ENCODE peak calls at places on chromosome 9, in five cellular contexts. A is ovary, J is astrocyte, E is PC-9, C is brain microvascular endothelial cell. G is an unnamed sample.

GRCh38 chr9:88905506-88905905 is 85.8 kb upstream of the S1PR3 start:
- DNase-seq in A (no peak), J (peak), E (no peak), C (no peak), G (peak)

GRCh38 chr9:82216435-82216834 is 227.9 kb downstream of the SPATA31D1 start:
- DNase-seq in A (no peak), J (no peak), E (no peak), C (no peak), G (no peak)

GRCh38 chr9:129138476-129139232 is 27.4 kb downstream of the PTPA start:
- DNase-seq in A (peak), J (peak), E (no peak), C (no peak), G (peak)

GRCh38 chr9:107336718-107337360 is 53.8 kb downstream of the RAD23B start:
- DNase-seq in A (no peak), J (peak), E (peak), C (no peak), G (peak)

GRCh38 chr9:89676281-89676680 is 71.5 kb downstream of the GADD45G start:
- DNase-seq in A (no peak), J (no peak), E (no peak), C (no peak), G (no peak)

GRCh38 chr9:74875656-74876055 is 12.1 kb downstream of the TRPM6 start:
- DNase-seq in A (no peak), J (no peak), E (no peak), C (no peak), G (no peak)

GRCh38 chr9:109542922-109543321 is 44.8 kb upstream of the PTPN3 start:
- DNase-seq in A (no peak), J (no peak), E (no peak), C (no peak), G (peak)

GRCh38 chr9:97411440-97411788 is 482 bp upstream of the TDRD7 start:
- DNase-seq in A (no peak), J (no peak), E (no peak), C (no peak), G (no peak)

GRCh38 chr9:111356567-111357244 is 26.7 kb upstream of the OR2K2 start:
- DNase-seq in A (peak), J (peak), E (peak), C (peak), G (peak)

GRCh38 chr9:38318755-38319495 is 73.6 kb upstream of the ALDH1B1 start:
- DNase-seq in A (no peak), J (no peak), E (no peak), C (peak), G (peak)

GRCh38 chr9:72065076-72065475 is 4.7 kb upstream of the C9orf57 start:
- DNase-seq in A (no peak), J (no peak), E (no peak), C (no peak), G (no peak)

GRCh38 chr9:34961574-34962480 is 3.7 kb downstream of the PHF24 start:
- DNase-seq in A (no peak), J (peak), E (no peak), C (peak), G (peak)

GRCh38 chr9:108151161-108151586 is 661.6 kb upstream of the KLF4 start:
- DNase-seq in A (peak), J (peak), E (no peak), C (peak), G (peak)

GRCh38 chr9:26656003-26656940 is 236.3 kb downstream of the CAAP1 start:
- DNase-seq in A (no peak), J (no peak), E (peak), C (peak), G (peak)

GRCh38 chr9:129834489-129835127 is 467 bp downstream of the C9orf78 start:
- DNase-seq in A (no peak), J (no peak), E (peak), C (no peak), G (no peak)

GRCh38 chr9:125233678-125234077 is 7.5 kb downstream of the HSPA5 start:
- DNase-seq in A (no peak), J (peak), E (no peak), C (peak), G (peak)

GRCh38 chr9:34133436-34133949 is 7.0 kb upstream of the DCAF12 start:
- DNase-seq in A (no peak), J (no peak), E (no peak), C (no peak), G (no peak)

GRCh38 chr9:4762889-4763521 is 22.0 kb upstream of the AK3 start:
- DNase-seq in A (no peak), J (no peak), E (no peak), C (peak), G (peak)

GRCh38 chr9:14213504-14213903 is 100.4 kb downstream of the NFIB start:
- DNase-seq in A (no peak), J (no peak), E (no peak), C (no peak), G (no peak)

GRCh38 chr9:38079410-38080105 is 10.5 kb upstream of the SHB start:
- DNase-seq in A (no peak), J (peak), E (no peak), C (no peak), G (no peak)

GRCh38 chr9:30075022-30075421 is 2309.4 kb upstream of the ACO1 start:
- DNase-seq in A (no peak), J (no peak), E (no peak), C (no peak), G (no peak)

GRCh38 chr9:89161221-89161620 is 17.4 kb downstream of the SHC3 start:
- DNase-seq in A (no peak), J (no peak), E (no peak), C (no peak), G (no peak)

GRCh38 chr9:136854113-136854841 is 2.1 kb downstream of the MAMDC4 start:
- DNase-seq in A (peak), J (no peak), E (no peak), C (no peak), G (no peak)

GRCh38 chr9:2407450-2407849 is 214.1 kb upstream of the VLDLR start:
- DNase-seq in A (no peak), J (no peak), E (no peak), C (no peak), G (no peak)

GRCh38 chr9:113505963-113506624 is 42.6 kb downstream of the RGS3 start:
- DNase-seq in A (no peak), J (no peak), E (no peak), C (no peak), G (no peak)

GRCh38 chr9:13971415-13971814 is 342.5 kb downstream of the NFIB start:
- DNase-seq in A (no peak), J (no peak), E (no peak), C (no peak), G (no peak)

DNA sequence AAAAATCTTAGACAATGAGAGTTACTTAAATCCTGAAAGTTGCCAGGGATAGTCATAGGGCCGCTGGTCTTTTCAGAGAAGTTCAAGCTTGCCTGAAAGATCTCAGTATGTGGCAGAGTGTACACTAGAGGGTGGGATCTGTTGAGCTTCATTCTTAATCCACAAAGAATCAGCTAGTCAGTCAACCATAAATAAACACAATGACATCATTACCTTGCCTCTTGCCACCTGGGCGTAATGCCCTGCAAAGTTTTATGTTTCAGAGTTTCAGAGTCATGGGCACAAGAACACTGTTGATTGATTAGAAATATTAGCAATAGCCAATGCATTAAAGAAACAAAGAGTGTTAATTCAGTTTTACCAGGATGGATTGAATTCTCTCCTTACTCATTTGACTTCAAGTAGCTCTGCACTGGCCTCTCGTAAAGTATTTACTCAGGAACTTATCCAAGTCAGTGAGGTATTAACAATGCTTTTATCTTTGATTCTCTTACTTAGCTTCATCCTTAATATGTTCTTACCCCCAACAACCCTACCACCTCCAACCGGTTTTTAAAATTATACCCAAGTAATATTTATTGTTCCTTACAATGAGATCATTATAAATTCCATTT is 14.3 kb upstream of the ANXA1 start:
- DNase-seq in A (no peak), J (peak), E (no peak), C (no peak), G (peak)
- TF ChIP-seq CTCF in A (no peak), J (no peak), E (no peak), C (no peak), G (no peak)

GRCh38 chr9:87336914-87337333 is 160.7 kb upstream of the DAPK1 start:
- DNase-seq in A (peak), J (peak), E (peak), C (peak), G (peak)

GRCh38 chr9:87340391-87340790 is 157.3 kb upstream of the DAPK1 start:
- DNase-seq in A (no peak), J (no peak), E (no peak), C (no peak), G (no peak)

GRCh38 chr9:87338075-87338989 is 159.3 kb upstream of the DAPK1 start:
- DNase-seq in A (no peak), J (no peak), E (no peak), C (no peak), G (no peak)

GRCh38 chr9:87336407-87336806 is 161.3 kb upstream of the DAPK1 start:
- DNase-seq in A (no peak), J (no peak), E (no peak), C (no peak), G (peak)

DNA sequence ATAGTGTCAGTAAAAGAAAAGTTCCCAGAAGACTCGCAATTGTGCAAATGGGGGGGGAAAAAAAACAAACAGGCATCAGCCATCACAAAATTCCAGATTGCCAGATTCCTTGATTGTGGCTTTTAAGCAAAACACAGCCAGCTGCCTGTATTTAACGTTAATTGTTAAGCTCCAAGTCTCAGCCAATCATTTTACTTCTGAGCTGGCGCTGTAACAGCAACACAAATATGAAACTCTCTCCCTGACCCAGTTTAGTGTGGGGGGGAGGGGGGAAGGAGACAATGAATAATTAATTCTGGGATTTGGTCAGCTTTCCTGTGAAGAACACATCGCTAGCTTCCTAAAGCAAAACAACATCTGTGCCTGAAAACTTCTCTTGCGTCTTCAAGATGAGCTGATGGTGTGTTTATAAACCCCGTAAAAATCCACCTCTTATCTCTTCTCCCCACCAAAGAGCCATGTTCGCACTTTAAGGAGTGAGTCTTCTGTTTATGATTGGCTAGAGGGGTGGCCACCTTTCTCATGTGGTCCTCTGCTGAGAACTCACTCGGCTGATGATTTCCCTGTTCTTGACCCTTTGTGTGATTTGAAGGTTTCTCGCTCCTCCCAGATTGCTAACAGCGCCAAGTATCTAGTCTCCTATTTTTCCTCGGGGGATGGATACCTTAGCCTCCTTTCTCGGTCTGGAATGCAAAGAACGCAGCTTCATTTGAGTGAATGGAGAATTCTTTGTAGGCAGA is 160.2 kb upstream of the DAPK1 start:
- DNase-seq in A (peak), J (peak), E (peak), C (peak), G (peak)
- H3K4me3 ChIP-seq in A (peak), J (peak), E (peak), C (peak), G (peak)

GRCh38 chr9:17528859-17529258 is 50.0 kb upstream of the SH3GL2 start:
- DNase-seq in A (no peak), J (no peak), E (no peak), C (no peak), G (peak)
- TF ChIP-seq CTCF in A (no peak), J (peak), E (peak), C (peak), G (peak)

DNA sequence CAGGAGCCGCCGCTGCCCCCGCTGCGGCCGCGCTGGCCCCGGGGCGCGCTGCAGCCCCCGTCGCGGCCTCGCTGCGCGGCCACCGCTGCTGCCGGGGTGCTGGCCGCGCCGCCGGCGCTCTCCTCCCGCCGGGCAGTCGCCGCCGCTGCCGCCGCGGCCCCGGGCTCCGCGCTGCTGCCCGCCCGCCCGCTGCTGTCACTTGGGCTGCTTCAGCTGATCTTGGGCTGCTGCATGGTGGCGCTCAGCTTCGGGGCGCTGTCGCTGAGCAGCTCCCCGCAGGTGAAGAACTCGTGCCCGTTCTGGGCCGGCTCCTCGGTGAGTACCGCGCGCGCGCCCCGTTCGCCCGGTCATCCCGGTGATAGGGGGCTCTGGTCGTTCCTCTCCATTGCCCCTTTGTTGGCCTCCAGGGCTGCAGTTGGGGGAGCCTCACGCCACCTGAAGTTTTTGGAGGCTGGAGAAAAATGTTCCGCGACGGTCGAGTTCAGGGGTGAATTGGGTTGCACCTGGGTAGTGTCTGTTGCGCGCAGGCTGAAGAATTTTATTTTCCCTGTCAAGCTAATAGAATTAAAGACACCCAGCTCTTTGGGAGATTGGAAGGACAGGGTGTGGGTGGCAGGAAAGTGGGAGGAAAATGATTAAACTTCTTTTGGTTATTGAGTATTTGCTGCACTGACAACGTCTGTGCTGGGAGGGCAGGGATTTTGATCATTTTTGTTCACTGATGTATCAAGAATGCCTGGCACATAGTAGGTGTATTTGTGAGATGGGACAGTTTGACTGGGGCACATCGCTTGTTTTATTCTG is 596 bp downstream of the ENTREP1 start:
- DNase-seq in A (peak), J (no peak), E (peak), C (no peak), G (no peak)
- H3K4me3 ChIP-seq in A (peak), J (peak), E (peak), C (peak), G (no peak)

GRCh38 chr9:127968046-127968445 is 12.7 kb downstream of the EEIG1 start:
- DNase-seq in A (peak), J (peak), E (peak), C (no peak), G (peak)
- TF ChIP-seq CTCF in A (no peak), J (no peak), E (no peak), C (peak), G (no peak)

DNA sequence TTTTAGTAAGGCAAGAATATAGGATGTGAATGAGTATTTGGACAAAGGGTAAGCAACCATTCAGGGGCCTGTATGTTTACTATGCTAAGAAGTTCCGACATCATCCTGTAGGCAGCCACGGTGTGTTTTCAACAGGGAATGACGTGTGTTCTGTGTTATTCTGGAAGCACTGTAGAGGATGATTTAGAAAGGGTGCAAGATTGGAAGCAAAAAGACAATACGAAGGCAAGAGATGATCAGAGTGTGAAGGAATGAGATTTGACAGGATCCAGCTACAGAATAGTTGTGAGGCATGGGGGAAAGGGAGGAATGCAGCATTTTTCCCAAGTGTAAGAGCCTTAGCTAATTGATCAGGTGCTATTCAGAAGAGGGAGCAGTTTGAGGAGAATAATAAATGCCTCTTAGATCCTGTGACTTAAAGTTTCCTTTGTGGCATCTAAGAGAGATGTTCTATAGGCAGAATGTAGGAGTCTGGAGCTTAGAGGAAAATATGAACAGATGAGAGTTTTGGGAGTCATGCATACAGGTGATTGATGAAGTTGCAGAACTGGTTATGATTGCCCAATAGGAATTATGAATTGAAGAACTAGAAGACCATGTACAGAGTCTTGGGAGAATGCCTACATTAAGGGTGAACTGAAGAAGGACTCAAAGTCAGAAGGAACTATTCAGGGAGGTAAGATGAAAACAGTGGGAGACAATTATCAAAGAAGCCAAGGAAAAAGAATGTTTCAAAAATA is 2.5 kb downstream of the SMC5 start:
- DNase-seq in A (no peak), J (peak), E (no peak), C (no peak), G (peak)
- H3K4me3 ChIP-seq in A (peak), J (peak), E (no peak), C (no peak), G (no peak)

DNA sequence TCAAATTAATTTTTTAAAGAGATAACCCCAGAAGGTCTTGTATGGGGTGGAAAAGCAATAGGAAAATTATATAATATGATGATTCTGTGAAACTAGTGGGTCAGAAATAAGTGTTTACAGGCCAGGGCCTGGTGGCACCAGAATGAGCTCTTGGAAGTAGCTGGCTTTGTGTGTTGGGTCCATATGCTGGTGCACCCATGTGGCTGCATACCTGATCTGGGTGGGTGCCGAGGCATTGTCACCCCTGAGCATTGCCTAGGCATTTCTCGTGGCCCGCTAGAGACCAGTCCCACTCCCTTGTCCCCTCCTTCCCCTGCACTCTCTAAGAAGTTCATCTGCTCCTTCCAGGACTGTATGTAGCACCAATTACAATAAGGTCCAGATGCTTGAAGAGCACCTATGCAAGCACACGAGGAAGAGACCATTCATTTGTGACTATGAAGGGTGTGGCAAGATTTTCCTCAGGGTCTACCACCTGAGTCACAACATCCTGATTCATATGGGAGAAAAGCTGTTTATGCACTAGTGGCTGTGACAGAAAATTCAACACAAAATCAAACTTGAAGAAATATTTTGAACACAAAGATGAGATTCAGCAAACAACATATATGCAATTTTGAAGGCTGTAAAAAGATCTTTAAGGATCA is 19.8 kb upstream of the IL33 start:
- DNase-seq in A (no peak), J (no peak), E (no peak), C (no peak), G (no peak)
- TF ChIP-seq CTCF in A (no peak), J (no peak), E (no peak), C (no peak), G (no peak)

GRCh38 chr9:23979491-23979890 is 153.5 kb upstream of the ELAVL2 start:
- DNase-seq in A (no peak), J (no peak), E (no peak), C (no peak), G (no peak)
- H3K4me3 ChIP-seq in A (no peak), J (no peak), E (no peak), C (no peak), G (no peak)

GRCh38 chr9:92728831-92729734 is 35.5 kb downstream of the BICD2 start:
- DNase-seq in A (no peak), J (no peak), E (no peak), C (no peak), G (peak)
- TF ChIP-seq CTCF in A (no peak), J (no peak), E (no peak), C (no peak), G (peak)

G was measured in choroid plexus epithelial cell.